ENCODE peak calls at places on chromosome 15, in four cellular contexts. P is breast epithelium, N is cardiac muscle cell, B is neural progenitor cell. Z is an unnamed sample.

GRCh38 chr15:34318277-34319079 is 19.1 kb downstream of the SLC12A6 start:
- DNase-seq in P (peak; percentile 64), N (peak; percentile 75), B (peak; percentile 60), Z (peak; percentile 55)

GRCh38 chr15:62415498-62415897 is 250.4 kb upstream of the C2CD4B start:
- DNase-seq in P (no peak), N (no peak), B (no peak), Z (no peak)

GRCh38 chr15:62559049-62559733 is 394.1 kb upstream of the C2CD4B start:
- DNase-seq in P (no peak), N (peak; percentile 80), B (no peak), Z (no peak)

GRCh38 chr15:70284438-70285214 is 186.9 kb upstream of the TLE3 start:
- DNase-seq in P (peak; percentile 65), N (no peak), B (no peak), Z (no peak)

GRCh38 chr15:62853833-62854210 is 188.7 kb upstream of the TPM1 start:
- DNase-seq in P (no peak), N (peak; percentile 8), B (no peak), Z (no peak)

GRCh38 chr15:89199734-89200133 is 21.6 kb downstream of the RLBP1 start:
- DNase-seq in P (no peak), N (no peak), B (peak; percentile 70), Z (no peak)

GRCh38 chr15:37978231-37978630 is 43.8 kb downstream of the TMCO5A start:
- DNase-seq in P (no peak), N (no peak), B (no peak), Z (no peak)

GRCh38 chr15:80003934-80004472 is 33.0 kb upstream of the BCL2A1 start:
- DNase-seq in P (no peak), N (no peak), B (no peak), Z (no peak)

GRCh38 chr15:96326551-96327154 is 3.8 kb upstream of the NR2F2 start:
- DNase-seq in P (peak; percentile 59), N (peak; percentile 78), B (peak; percentile 78), Z (peak; percentile 77)

GRCh38 chr15:65833501-65834220 is 35.6 kb upstream of the RAB11A start:
- DNase-seq in P (no peak), N (no peak), B (no peak), Z (no peak)

GRCh38 chr15:90680371-90680935 is 36.7 kb upstream of the BLM start:
- DNase-seq in P (no peak), N (peak; percentile 86), B (no peak), Z (peak; percentile 85)

GRCh38 chr15:25733856-25734679 is 129.1 kb downstream of the ATP10A start:
- DNase-seq in P (no peak), N (no peak), B (no peak), Z (no peak)

GRCh38 chr15:43826029-43826507 is 734 bp upstream of the WDR76 start:
- DNase-seq in P (no peak), N (no peak), B (no peak), Z (no peak)

GRCh38 chr15:50024183-50024795 is 94.7 kb downstream of the ATP8B4 start:
- DNase-seq in P (no peak), N (peak; percentile 38), B (no peak), Z (peak; percentile 16)

GRCh38 chr15:84982301-84982920 is 755 bp downstream of the PDE8A start:
- DNase-seq in P (peak; percentile 52), N (peak; percentile 44), B (peak; percentile 53), Z (no peak)

GRCh38 chr15:82540984-82541431 is 751 bp upstream of the RPS17 start:
- DNase-seq in P (no peak), N (peak; percentile 29), B (peak; percentile 33), Z (no peak)

GRCh38 chr15:63056843-63057242 is 14.3 kb downstream of the TPM1 start:
- DNase-seq in P (no peak), N (peak; percentile 67), B (no peak), Z (no peak)

GRCh38 chr15:31004220-31004733 is 12.8 kb upstream of the MTMR10 start:
- DNase-seq in P (no peak), N (no peak), B (peak; percentile 55), Z (no peak)

GRCh38 chr15:38714309-38715072 is 149.9 kb upstream of the RASGRP1 start:
- DNase-seq in P (no peak), N (peak; percentile 94), B (no peak), Z (peak; percentile 47)

GRCh38 chr15:72751751-72752455 is 31.7 kb downstream of the ADPGK start:
- DNase-seq in P (no peak), N (peak; percentile 48), B (no peak), Z (no peak)

GRCh38 chr15:69701198-69701597 is 248.6 kb downstream of the RPLP1 start:
- DNase-seq in P (no peak), N (no peak), B (no peak), Z (no peak)

GRCh38 chr15:51864408-51865056 is 35.1 kb downstream of the TMOD3 start:
- DNase-seq in P (no peak), N (no peak), B (no peak), Z (peak; percentile 57)

DNA sequence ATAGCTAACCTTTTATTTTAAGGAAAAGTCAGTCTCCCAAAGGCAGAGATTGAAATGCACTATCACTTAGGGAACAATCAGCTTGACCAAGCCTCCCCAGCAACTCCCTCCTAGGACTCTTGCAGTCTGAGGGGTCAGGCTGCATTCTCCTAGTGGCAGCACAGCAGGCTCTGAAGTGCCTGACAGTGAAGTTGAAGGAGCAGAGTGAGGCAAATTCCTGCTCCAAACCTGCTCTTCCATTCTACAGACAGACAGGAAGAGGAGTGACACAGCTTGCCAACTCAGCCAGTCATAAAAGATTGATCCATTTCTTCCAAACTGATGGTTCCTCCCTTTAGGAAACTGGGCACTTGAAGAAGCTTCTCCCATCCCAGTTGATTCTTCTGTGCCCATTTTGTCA is 43.9 kb upstream of the SMAD3 start:
- DNase-seq in P (no peak), N (no peak), B (no peak), Z (no peak)
- H3K4me3 ChIP-seq in P (no peak overlapping the region), N (no peak overlapping the region), B (no peak overlapping the region), Z (no peak overlapping the region)

GRCh38 chr15:74130849-74131617 is 647 bp downstream of the ISLR2 start:
- DNase-seq in P (no peak), N (no peak), B (no peak), Z (no peak)

GRCh38 chr15:74129411-74130088 is 836 bp upstream of the ISLR2 start:
- DNase-seq in P (no peak), N (no peak), B (peak; percentile 72), Z (peak; percentile 18)

GRCh38 chr15:74128785-74129350 is 1.5 kb upstream of the ISLR2 start:
- DNase-seq in P (no peak), N (no peak), B (peak; percentile 40), Z (no peak)

GRCh38 chr15:74131618-74132191 is 1.3 kb downstream of the ISLR2 start:
- DNase-seq in P (no peak), N (no peak), B (no peak), Z (no peak)

GRCh38 chr15:74130089-74130848 is at the start of gene ISLR2:
- DNase-seq in P (no peak), N (peak; percentile 38), B (peak; percentile 67), Z (peak; percentile 18)
- H3K4me3 ChIP-seq in P (peak within 1 kb of the TSS; percentile 45), N (no peak within 1 kb of the TSS), B (peak within 1 kb of the TSS; percentile 43), Z (no peak within 1 kb of the TSS)

DNA sequence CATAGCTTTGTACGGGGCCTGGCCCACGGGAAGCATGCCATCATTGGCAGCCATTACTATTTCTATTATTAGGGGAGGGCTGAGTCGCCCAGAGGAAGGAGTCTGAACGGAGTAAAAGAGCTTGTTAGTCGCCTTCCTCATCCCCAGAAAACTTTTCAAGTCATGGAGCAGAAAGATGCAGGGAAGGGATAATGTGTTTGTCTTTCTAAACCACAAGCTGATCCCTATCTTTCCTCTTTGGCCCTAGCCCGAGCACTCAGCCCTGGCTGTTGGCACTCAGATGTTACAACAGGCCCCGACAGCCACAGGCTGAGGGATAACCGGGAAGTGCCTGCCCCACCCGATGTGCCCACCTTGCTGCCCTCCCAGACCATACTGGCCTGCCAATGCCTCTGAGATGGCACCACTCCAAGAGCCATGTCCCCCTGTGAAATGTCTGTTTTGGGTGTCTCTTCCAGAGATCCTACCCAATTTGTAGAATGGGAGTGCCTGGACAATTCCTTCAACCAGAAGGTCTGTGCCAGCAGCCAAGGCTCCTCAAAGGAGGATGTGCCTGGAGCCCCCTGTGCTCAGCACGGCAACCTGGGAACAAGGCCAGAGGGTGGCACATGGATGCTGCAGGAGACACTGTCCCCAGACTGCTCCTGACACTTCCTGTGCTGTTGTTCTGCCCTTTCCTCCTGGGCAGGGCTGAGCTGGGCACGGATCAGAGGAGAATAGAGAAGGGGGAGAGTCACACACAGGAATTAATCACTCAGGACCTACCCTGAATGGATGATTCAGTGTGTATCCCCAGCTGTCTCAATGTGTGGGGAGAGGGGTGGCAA is 10.8 kb downstream of the PAK6 start:
- DNase-seq in P (no peak), N (peak; percentile 26), B (no peak), Z (peak; percentile 63)
- H3K4me3 ChIP-seq in P (no peak overlapping the region), N (no peak overlapping the region), B (no peak overlapping the region), Z (no peak overlapping the region)

GRCh38 chr15:100918034-100918689 is 995 bp upstream of the LRRK1 start:
- DNase-seq in P (peak; percentile 76), N (peak; percentile 76), B (peak; percentile 88), Z (peak; percentile 92)
- H3K4me3 ChIP-seq in P (peak overlapping the region; percentile 82), N (no peak overlapping the region), B (peak overlapping the region; percentile 54), Z (peak overlapping the region; percentile 83)

GRCh38 chr15:67033521-67033920 is 31.9 kb upstream of the SMAD3 start:
- DNase-seq in P (no peak), N (no peak), B (peak; percentile 39), Z (no peak)
- H3K4me3 ChIP-seq in P (peak overlapping the region; percentile 48), N (peak overlapping the region; percentile 10), B (peak overlapping the region; percentile 35), Z (no peak overlapping the region)

GRCh38 chr15:73754461-73754860 is 1.3 kb upstream of the INSYN1 start:
- DNase-seq in P (no peak), N (no peak), B (no peak), Z (no peak)

GRCh38 chr15:73751481-73751880 is 1.7 kb downstream of the INSYN1 start:
- DNase-seq in P (no peak), N (no peak), B (no peak), Z (no peak)

GRCh38 chr15:73753250-73754130 is at the start of gene INSYN1:
- DNase-seq in P (no peak), N (peak; percentile 69), B (peak; percentile 65), Z (peak; percentile 16)

GRCh38 chr15:73751896-73752816 is 995 bp downstream of the INSYN1 start:
- DNase-seq in P (no peak), N (no peak), B (peak; percentile 59), Z (no peak)

DNA sequence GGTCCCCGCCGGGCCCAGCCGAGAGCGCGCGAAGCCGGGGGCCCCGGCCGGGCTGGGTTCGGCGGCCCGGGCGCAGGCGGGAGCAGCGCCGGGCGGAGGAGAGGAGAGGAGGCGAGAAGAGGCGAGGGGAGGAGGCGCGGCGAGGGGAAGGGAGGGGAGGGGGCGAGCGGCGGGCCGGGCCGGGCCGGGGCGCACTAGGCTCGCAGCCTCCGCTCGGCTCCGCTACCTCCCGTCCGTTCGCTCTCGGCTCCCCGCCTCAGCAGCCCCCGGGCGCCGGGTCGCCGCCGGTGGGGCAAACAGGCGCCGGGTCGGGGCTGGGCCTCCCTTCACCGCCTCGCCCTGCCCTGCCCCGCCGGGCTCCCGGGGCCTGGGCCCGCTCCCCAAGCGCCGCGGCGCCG is 335 bp downstream of the INSYN1 start:
- DNase-seq in P (no peak), N (peak; percentile 47), B (peak; percentile 77), Z (no peak)
- H3K4me3 ChIP-seq in P (peak overlapping the region; percentile 55), N (peak overlapping the region; percentile 54), B (peak overlapping the region; percentile 71), Z (peak overlapping the region; percentile 44)

GRCh38 chr15:64092075-64092820 is 1.4 kb downstream of the CIAO2A start:
- DNase-seq in P (no peak), N (no peak), B (no peak), Z (no peak)
- H3K4me3 ChIP-seq in P (peak overlapping the region; percentile 68), N (peak overlapping the region; percentile 54), B (peak overlapping the region; percentile 79), Z (peak overlapping the region; percentile 69)

Z was measured in foreskin fibroblast.